ENCODE peak calls at places on chromosomes 2 and 18, in ten cellular contexts. T is body of pancreas; E is sigmoid colon; K is IMR-90; Q is CD8-positive, alpha-beta T cell; U is neural progenitor cell; J is tibial artery; G is vagina; P is epithelial cell of esophagus; I is AG04450. Y is an unnamed sample.

GRCh38 chr2:12675801-12676200 is 40.9 kb upstream of the TRIB2 start:
- DNase-seq in T (no peak), E (no peak), K (peak; percentile 28), Q (no peak), U (no peak), J (no peak), G (no peak), P (no peak), I (no peak), Y (no peak)

GRCh38 chr2:58562281-58562680 is 321.2 kb upstream of the FANCL start:
- DNase-seq in T (no peak), E (no peak), K (no peak), Q (no peak), U (no peak), J (no peak), G (no peak), P (peak; percentile 36), I (no peak), Y (no peak)

GRCh38 chr2:30691948-30692828 is 115.1 kb downstream of the CAPN13 start:
- DNase-seq in T (no peak), E (peak; percentile 56), K (peak; percentile 37), Q (no peak), U (no peak), J (peak; percentile 66), G (no peak), P (no peak), I (no peak), Y (no peak)

GRCh38 chr2:71905205-71905604 is 242.5 kb downstream of the CYP26B1 start:
- DNase-seq in T (no peak), E (no peak), K (no peak), Q (no peak), U (no peak), J (no peak), G (no peak), P (no peak), I (no peak), Y (no peak)

GRCh38 chr2:63049291-63050185 is 1.1 kb upstream of the OTX1 start:
- DNase-seq in T (no peak), E (no peak), K (peak; percentile 8), Q (no peak), U (peak; percentile 86), J (no peak), G (no peak), P (peak; percentile 34), I (no peak), Y (no peak)

GRCh38 chr2:236352761-236353593 is 88.8 kb upstream of the ASB18 start:
- DNase-seq in T (peak; percentile 38), E (no peak), K (peak; percentile 29), Q (no peak), U (peak; percentile 49), J (no peak), G (peak; percentile 77), P (peak; percentile 41), I (no peak), Y (no peak)

GRCh38 chr2:156399950-156400703 is 36.1 kb upstream of the GPD2 start:
- DNase-seq in T (peak; percentile 92), E (peak; percentile 95), K (peak; percentile 64), Q (no peak), U (peak; percentile 80), J (peak; percentile 95), G (no peak), P (peak; percentile 73), I (peak; percentile 21), Y (peak; percentile 91)

GRCh38 chr18:58314284-58314683 is 270.3 kb downstream of the NEDD4L start:
- DNase-seq in T (peak; percentile 85), E (peak; percentile 83), K (peak; percentile 95), Q (no peak), U (no peak), J (peak; percentile 70), G (no peak), P (peak; percentile 95), I (peak; percentile 55), Y (no peak)

GRCh38 chr2:85561280-85562212 is at the start of gene GGCX:
- DNase-seq in T (peak; percentile 97), E (peak; percentile 97), K (peak; percentile 92), Q (peak; percentile 89), U (peak; percentile 99), J (peak; percentile 97), G (no peak), P (peak; percentile 96), I (peak; percentile 83), Y (peak; percentile 99)
- TF ChIP-seq CTCF in T (no peak), E (no peak), K (peak; percentile 31), Q (no peak), U (no peak), J (peak; percentile 18), G (peak; percentile 6), P (peak; percentile 33), I (no peak), Y (peak; percentile 19)

GRCh38 chr2:134395779-134396178 is 141.9 kb downstream of the MGAT5 start:
- DNase-seq in T (no peak), E (no peak), K (no peak), Q (no peak), U (no peak), J (no peak), G (no peak), P (no peak), I (no peak), Y (no peak)

GRCh38 chr2:134391751-134392160 is 137.9 kb downstream of the MGAT5 start:
- DNase-seq in T (peak; percentile 11), E (no peak), K (peak; percentile 36), Q (no peak), U (no peak), J (no peak), G (no peak), P (peak; percentile 73), I (no peak), Y (no peak)

GRCh38 chr2:134389331-134389835 is 135.5 kb downstream of the MGAT5 start:
- DNase-seq in T (no peak), E (no peak), K (no peak), Q (no peak), U (no peak), J (no peak), G (no peak), P (no peak), I (no peak), Y (no peak)

GRCh38 chr2:134396493-134396892 is 142.6 kb downstream of the MGAT5 start:
- DNase-seq in T (peak; percentile 39), E (no peak), K (no peak), Q (no peak), U (no peak), J (no peak), G (no peak), P (no peak), I (no peak), Y (no peak)

GRCh38 chr2:134392689-134393476 is 139.0 kb downstream of the MGAT5 start:
- DNase-seq in T (peak; percentile 20), E (no peak), K (peak; percentile 40), Q (no peak), U (no peak), J (no peak), G (no peak), P (no peak), I (no peak), Y (no peak)
- TF ChIP-seq CTCF in T (no peak), E (no peak), K (no peak), Q (no peak), U (no peak), J (no peak), G (no peak), P (no peak), I (no peak), Y (no peak)

GRCh38 chr2:144099746-144100438 is 420.0 kb downstream of the ZEB2 start:
- DNase-seq in T (no peak), E (no peak), K (peak; percentile 98), Q (no peak), U (no peak), J (no peak), G (no peak), P (peak; percentile 93), I (peak; percentile 91), Y (no peak)
- TF ChIP-seq CTCF in T (peak; percentile 45), E (no peak), K (peak; percentile 58), Q (no peak), U (no peak), J (no peak), G (no peak), P (peak; percentile 67), I (peak; percentile 71), Y (no peak)

GRCh38 chr2:101983928-101984327 is 7.8 kb upstream of the IL1R2 start:
- DNase-seq in T (no peak), E (no peak), K (no peak), Q (no peak), U (peak; percentile 14), J (no peak), G (no peak), P (peak; percentile 46), I (no peak), Y (no peak)
- TF ChIP-seq CTCF in T (no peak), E (peak; percentile 11), K (peak; percentile 39), Q (no peak), U (peak; percentile 36), J (peak; percentile 32), G (no peak), P (peak; percentile 63), I (peak; percentile 46), Y (peak; percentile 33)

GRCh38 chr2:39697480-39697879 is 31.8 kb downstream of the TMEM178A start:
- DNase-seq in T (peak; percentile 31), E (no peak), K (peak; percentile 3), Q (no peak), U (no peak), J (peak; percentile 71), G (no peak), P (no peak), I (no peak), Y (peak; percentile 70)

GRCh38 chr2:39696072-39696471 is 30.4 kb downstream of the TMEM178A start:
- DNase-seq in T (no peak), E (no peak), K (peak; percentile 93), Q (no peak), U (no peak), J (no peak), G (no peak), P (peak; percentile 64), I (peak; percentile 80), Y (no peak)

GRCh38 chr2:39693275-39693674 is 27.6 kb downstream of the TMEM178A start:
- DNase-seq in T (no peak), E (no peak), K (no peak), Q (no peak), U (no peak), J (no peak), G (no peak), P (no peak), I (no peak), Y (no peak)

GRCh38 chr2:39701137-39701536 is 35.4 kb downstream of the TMEM178A start:
- DNase-seq in T (no peak), E (no peak), K (no peak), Q (no peak), U (no peak), J (no peak), G (no peak), P (no peak), I (no peak), Y (no peak)

DNA sequence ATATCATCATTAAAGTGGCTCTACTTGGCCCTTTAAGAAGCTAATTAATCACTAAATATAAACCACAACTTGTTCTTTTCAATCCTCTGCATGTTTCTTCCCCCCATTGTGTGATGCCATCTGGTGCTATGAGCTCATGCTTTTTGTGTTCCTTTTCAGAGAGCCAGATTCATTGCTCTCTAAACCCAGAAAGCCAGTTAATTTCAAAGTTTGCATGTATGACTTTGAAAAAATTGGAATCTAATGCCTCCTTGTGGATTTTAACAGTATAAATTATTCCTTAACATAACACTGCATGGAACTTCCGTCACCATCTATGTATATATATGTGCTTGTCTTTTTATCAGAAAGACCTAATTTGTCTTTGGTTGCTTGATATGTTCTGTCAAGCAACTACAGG is 31.1 kb downstream of the TMEM178A start:
- DNase-seq in T (no peak), E (no peak), K (peak; percentile 87), Q (no peak), U (no peak), J (no peak), G (no peak), P (peak; percentile 44), I (peak; percentile 49), Y (no peak)
- TF ChIP-seq CTCF in T (peak; percentile 65), E (peak; percentile 38), K (peak; percentile 60), Q (no peak), U (no peak), J (peak; percentile 35), G (peak; percentile 2), P (peak; percentile 20), I (peak; percentile 53), Y (peak; percentile 31)